ENCODE peak calls at places on chromosomes 2 and 18, in nine cellular contexts. J is esophagus squamous epithelium; I is endothelial cell; Y is smooth muscle cell of the brain vasculature; S is T-helper 1 cell; L is stimulated activated CD4-positive, alpha-beta T cell treated with anti-CD3 and anti-CD28 coated beads, TNF-alpha, amount 100 ng/mL, for 48 hours; R is GOT3; U is aorta; Z is HFFc6. C is an unnamed sample.

GRCh38 chr2:153477096-153477555 is 1.4 kb downstream of the RPRM start:
- DNase-seq in J (no peak), I (peak), Y (no peak), S (no peak), L (no peak), R (no peak), U (no peak), Z (no peak), C (peak)

GRCh38 chr2:46198931-46199330 is 98.3 kb upstream of the EPAS1 start:
- DNase-seq in J (no peak), I (no peak), Y (no peak), S (no peak), L (no peak), R (no peak), U (no peak), Z (no peak), C (no peak)

GRCh38 chr2:82027901-82028570 is 1723.5 kb upstream of the LRRTM1 start:
- DNase-seq in J (no peak), I (no peak), Y (no peak), S (no peak), L (no peak), R (no peak), U (no peak), Z (no peak), C (no peak)

GRCh38 chr2:217223222-217223930 is 363.5 kb upstream of the TNP1 start:
- DNase-seq in J (no peak), I (no peak), Y (peak), S (no peak), L (peak), R (no peak), U (no peak), Z (peak), C (no peak)

GRCh38 chr2:232524771-232525170 is 1.2 kb upstream of the CHRND start:
- DNase-seq in J (no peak), I (no peak), Y (no peak), S (no peak), L (no peak), R (no peak), U (no peak), Z (no peak), C (no peak)

GRCh38 chr18:1778496-1779178 is 792.7 kb downstream of the METTL4 start:
- DNase-seq in J (no peak), I (no peak), Y (no peak), S (no peak), L (no peak), R (no peak), U (no peak), Z (no peak), C (no peak)

GRCh38 chr2:63486861-63487290 is 101.4 kb downstream of the WDPCP start:
- DNase-seq in J (no peak), I (no peak), Y (no peak), S (no peak), L (no peak), R (no peak), U (no peak), Z (no peak), C (no peak)

GRCh38 chr2:206614825-206615224 is 27.5 kb upstream of the FAM237A start:
- DNase-seq in J (no peak), I (no peak), Y (no peak), S (no peak), L (no peak), R (no peak), U (no peak), Z (peak), C (no peak)

GRCh38 chr2:118363604-118364003 is 275.3 kb downstream of the INSIG2 start:
- DNase-seq in J (no peak), I (no peak), Y (no peak), S (no peak), L (no peak), R (no peak), U (no peak), Z (no peak), C (no peak)

GRCh38 chr2:88590998-88591613 is 36.2 kb downstream of the EIF2AK3 start:
- DNase-seq in J (no peak), I (peak), Y (peak), S (peak), L (no peak), R (no peak), U (no peak), Z (peak), C (no peak)

GRCh38 chr18:66603941-66604627 is at the start of gene CDH19:
- DNase-seq in J (no peak), I (no peak), Y (no peak), S (no peak), L (no peak), R (no peak), U (no peak), Z (no peak), C (no peak)

GRCh38 chr2:207791579-207792243 is 22.0 kb upstream of the FZD5 start:
- DNase-seq in J (no peak), I (no peak), Y (no peak), S (no peak), L (no peak), R (no peak), U (no peak), Z (no peak), C (no peak)

GRCh38 chr2:46802665-46803550 is 112.7 kb downstream of the MCFD2 start:
- DNase-seq in J (no peak), I (no peak), Y (no peak), S (no peak), L (no peak), R (no peak), U (no peak), Z (no peak), C (peak)